ENCODE peak calls at places on chromosomes 2 and 18, in ten cellular contexts. K is adrenal gland, N is gastrocnemius medialis, Y is HepG2, R is A549, M is spleen, L is H1, J is IMR-90, V is stomach, P is tibial nerve. U is an unnamed sample. For H3K4me1, the result is how much of the 10 kb centered on the place peaks cover.

GRCh38 chr18:76363451-76364120 is 131.5 kb downstream of the ZNF516 start:
- DNase-seq in K (no peak), N (no peak), Y (peak), R (no peak), M (no peak), L (no peak), J (peak), V (no peak), P (no peak), U (peak)

GRCh38 chr18:74407888-74408287 is 49.2 kb downstream of the DIPK1C start:
- DNase-seq in K (no peak), N (no peak), Y (no peak), R (no peak), M (no peak), L (no peak), J (no peak), V (no peak), P (no peak), U (no peak)

GRCh38 chr2:30514134-30514860 is 67.3 kb downstream of the LCLAT1 start:
- DNase-seq in K (peak), N (peak), Y (peak), R (no peak), M (no peak), L (no peak), J (peak), V (no peak), P (no peak), U (peak)

GRCh38 chr18:80095414-80095813 is 13.6 kb upstream of the ADNP2 start:
- DNase-seq in K (no peak), N (no peak), Y (no peak), R (no peak), M (no peak), L (no peak), J (no peak), V (no peak), P (no peak), U (no peak)

GRCh38 chr18:79935098-79935480 is 16.4 kb downstream of the SLC66A2 start:
- DNase-seq in K (peak), N (peak), Y (no peak), R (no peak), M (no peak), L (no peak), J (no peak), V (no peak), P (no peak), U (peak)

GRCh38 chr2:8477511-8478132 is 204.2 kb upstream of the ID2 start:
- DNase-seq in K (no peak), N (no peak), Y (no peak), R (no peak), M (peak), L (no peak), J (no peak), V (no peak), P (no peak), U (no peak)

GRCh38 chr2:191675807-191676667 is 1.9 kb upstream of the NABP1 start:
- DNase-seq in K (peak), N (peak), Y (no peak), R (no peak), M (peak), L (no peak), J (no peak), V (peak), P (peak), U (no peak)

GRCh38 chr2:171688129-171688465 is 828 bp downstream of the DYNC1I2 start:
- DNase-seq in K (no peak), N (no peak), Y (no peak), R (peak), M (no peak), L (no peak), J (peak), V (no peak), P (no peak), U (no peak)

GRCh38 chr2:118310016-118310877 is 222.0 kb downstream of the INSIG2 start:
- DNase-seq in K (no peak), N (peak), Y (no peak), R (no peak), M (no peak), L (peak), J (peak), V (no peak), P (peak), U (no peak)

GRCh38 chr2:205704101-205704741 is 21.9 kb downstream of the NRP2 start:
- DNase-seq in K (peak), N (no peak), Y (peak), R (no peak), M (no peak), L (no peak), J (peak), V (peak), P (peak), U (no peak)

GRCh38 chr2:147846382-147847081 is 1.7 kb downstream of the ACVR2A start:
- DNase-seq in K (no peak), N (no peak), Y (peak), R (no peak), M (no peak), L (no peak), J (no peak), V (no peak), P (no peak), U (no peak)

GRCh38 chr2:233807215-233807865 is 29.2 kb downstream of the MROH2A start:
- DNase-seq in K (no peak), N (no peak), Y (peak), R (no peak), M (peak), L (peak), J (no peak), V (peak), P (no peak), U (no peak)

GRCh38 chr2:18045230-18045629 is 166.8 kb downstream of the KCNS3 start:
- DNase-seq in K (no peak), N (no peak), Y (no peak), R (no peak), M (no peak), L (no peak), J (no peak), V (no peak), P (no peak), U (no peak)

GRCh38 chr2:240615830-240616547 is 9.3 kb upstream of the GPR35 start:
- DNase-seq in K (peak), N (peak), Y (no peak), R (no peak), M (peak), L (no peak), J (no peak), V (no peak), P (no peak), U (peak)

GRCh38 chr18:63348508-63349136 is 18.4 kb downstream of the KDSR start:
- DNase-seq in K (peak), N (no peak), Y (no peak), R (no peak), M (no peak), L (no peak), J (no peak), V (no peak), P (no peak), U (no peak)

GRCh38 chr2:239137165-239137889 is 263.5 kb downstream of the HDAC4 start:
- DNase-seq in K (no peak), N (no peak), Y (no peak), R (no peak), M (no peak), L (no peak), J (no peak), V (no peak), P (no peak), U (no peak)

GRCh38 chr2:37871453-37872191 is 53.5 kb upstream of the RMDN2 start:
- DNase-seq in K (no peak), N (no peak), Y (no peak), R (no peak), M (no peak), L (no peak), J (peak), V (no peak), P (no peak), U (no peak)

GRCh38 chr2:212863185-212863588 is 288.2 kb downstream of the IKZF2 start:
- DNase-seq in K (peak), N (no peak), Y (peak), R (no peak), M (peak), L (peak), J (no peak), V (peak), P (no peak), U (no peak)

GRCh38 chr2:207194028-207194427 is 28.3 kb upstream of the KLF7 start:
- DNase-seq in K (no peak), N (no peak), Y (no peak), R (no peak), M (no peak), L (no peak), J (no peak), V (no peak), P (no peak), U (no peak)

GRCh38 chr18:58970943-58971799 is 106.5 kb downstream of the ZNF532 start:
- DNase-seq in K (no peak), N (no peak), Y (no peak), R (no peak), M (no peak), L (no peak), J (no peak), V (no peak), P (no peak), U (no peak)

GRCh38 chr2:98604547-98604946 is 3.8 kb downstream of the COA5 start:
- DNase-seq in K (no peak), N (no peak), Y (no peak), R (no peak), M (no peak), L (no peak), J (no peak), V (no peak), P (no peak), U (no peak)

GRCh38 chr18:23528580-23529472 is 25.5 kb downstream of the RMC1 start:
- DNase-seq in K (peak), N (peak), Y (no peak), R (no peak), M (no peak), L (no peak), J (peak), V (no peak), P (no peak), U (peak)

DNA sequence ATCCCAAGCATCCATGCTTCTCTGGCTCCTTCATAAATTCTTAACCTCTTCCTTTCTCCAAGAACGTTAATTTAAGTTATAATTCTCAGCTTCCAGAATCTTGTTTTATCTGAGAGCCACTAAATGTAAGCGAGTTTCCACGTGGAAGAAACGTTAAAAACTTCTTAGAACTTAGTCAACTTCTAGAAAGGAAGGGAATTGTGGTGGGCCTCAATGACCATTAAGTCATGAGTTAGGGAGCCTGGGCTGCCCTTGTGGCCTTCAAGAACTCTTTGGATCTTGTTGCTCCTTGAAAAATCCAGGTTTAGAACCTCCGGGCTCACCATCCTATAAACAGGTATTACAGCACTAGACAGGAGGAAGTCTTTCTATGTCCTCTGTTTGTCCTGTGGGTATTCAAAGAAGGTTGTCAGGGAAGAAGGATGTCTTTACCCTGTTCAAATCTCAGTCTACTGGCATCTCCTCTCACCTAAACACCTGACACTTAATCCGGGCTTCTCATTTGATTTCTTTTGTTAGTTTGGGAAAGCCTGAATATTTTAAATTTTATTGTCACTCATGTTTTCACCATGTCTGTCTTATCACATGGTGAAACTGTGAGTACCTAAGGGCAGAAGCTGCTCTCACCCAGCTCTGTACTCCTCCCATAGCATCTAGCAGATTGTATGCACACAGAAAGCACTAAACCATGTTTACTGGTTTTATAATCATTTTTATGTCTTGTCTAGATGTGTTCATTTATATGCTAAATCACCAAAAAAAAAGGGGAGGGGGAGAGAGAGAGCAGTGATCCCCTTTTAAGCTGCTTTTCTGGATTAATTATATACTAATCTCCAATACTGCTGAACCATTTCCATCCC is 6.3 kb downstream of the RND3 start:
- DNase-seq in K (no peak), N (no peak), Y (no peak), R (no peak), M (no peak), L (no peak), J (peak), V (no peak), P (no peak), U (no peak)
- TF ChIP-seq POLR2A in K (no peak), N (no peak), Y (no peak), R (no peak), M (no peak), L (no peak), J (peak), V (no peak), P (no peak), U (no peak)

DNA sequence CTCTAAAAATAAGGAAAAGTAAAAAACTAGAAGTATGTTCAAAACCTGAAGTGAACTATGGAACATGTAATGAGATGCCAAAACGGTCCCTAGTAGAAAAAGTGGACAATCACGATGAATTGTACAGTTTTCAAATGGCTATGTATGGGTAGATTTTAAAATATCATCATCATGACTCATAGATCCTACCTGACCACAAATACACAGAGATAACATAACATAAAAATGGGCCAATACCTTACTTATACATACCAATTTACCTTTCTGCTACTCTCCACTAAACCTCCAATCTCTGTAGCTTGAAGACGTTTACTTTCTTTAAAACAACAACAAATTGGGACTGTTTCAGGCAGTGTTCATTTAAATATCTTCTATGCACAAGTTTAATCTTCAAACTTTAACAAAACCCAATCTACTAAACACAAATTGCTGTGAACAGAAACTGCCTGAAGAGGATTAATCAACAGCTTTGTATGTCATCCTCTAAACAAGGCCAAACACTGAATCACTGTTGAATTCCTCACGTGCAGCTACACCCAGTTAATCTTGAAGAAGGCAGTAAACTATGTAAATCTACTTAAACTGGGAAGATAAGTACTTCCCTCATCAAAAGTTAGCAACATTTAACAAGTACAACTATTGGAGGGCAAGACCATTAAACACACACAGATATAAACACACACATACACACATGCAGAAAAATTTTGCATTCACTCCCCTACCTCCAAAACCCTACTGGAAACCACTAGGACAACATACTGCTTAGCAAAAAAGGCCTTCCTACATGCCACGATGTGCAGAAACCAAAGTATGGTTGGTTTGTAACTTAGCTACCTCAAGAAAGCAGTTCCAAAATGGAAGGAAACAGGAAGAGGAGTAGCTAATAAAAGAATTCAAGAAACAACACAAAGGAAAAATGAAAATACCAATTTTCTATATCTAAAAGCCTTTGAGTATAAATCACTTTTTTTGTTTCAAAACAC is 90.3 kb downstream of the RBMS1 start:
- DNase-seq in K (no peak), N (no peak), Y (no peak), R (no peak), M (no peak), L (no peak), J (peak), V (no peak), P (no peak), U (no peak)
- H3K4me1 ChIP-seq in K (half or more), N (half or more), Y (under half), R (half or more), M (half or more), L (under half), J (under half), V (under half), P (under half), U (under half)

DNA sequence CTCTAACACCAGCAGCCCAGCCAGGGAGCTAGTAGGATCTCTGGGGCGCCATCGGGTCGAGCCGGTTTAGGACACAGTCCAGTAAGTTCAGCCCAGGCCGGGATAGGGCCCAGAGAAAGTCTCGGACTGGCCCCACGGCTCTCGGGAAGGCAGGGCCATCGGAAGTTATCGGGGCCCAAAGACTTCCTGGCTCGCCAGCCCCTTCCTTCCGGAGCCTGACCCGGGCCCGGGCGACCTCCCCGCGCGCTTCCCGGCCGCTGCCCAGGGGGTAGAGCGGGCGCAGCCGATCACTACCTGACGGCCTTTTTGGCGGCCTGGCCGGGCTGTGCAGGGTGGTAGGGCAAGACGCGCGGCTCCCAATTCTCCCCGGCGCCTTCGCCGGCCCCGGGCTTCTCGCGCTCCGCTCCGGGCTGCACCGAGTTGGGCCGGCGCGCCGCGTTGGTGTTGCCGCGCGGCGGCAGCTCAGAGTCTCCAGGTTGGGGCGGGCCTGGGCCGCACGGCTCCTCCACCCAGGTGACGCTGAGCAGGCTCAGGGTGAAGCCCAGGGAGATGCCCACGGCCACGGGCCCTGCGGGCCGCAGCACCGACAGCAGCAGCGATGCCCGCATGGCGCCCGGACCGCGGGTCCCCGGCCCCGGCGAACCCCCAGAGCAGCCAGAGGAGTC is 546 bp downstream of the CHPF start:
- DNase-seq in K (no peak), N (no peak), Y (peak), R (peak), M (no peak), L (peak), J (peak), V (no peak), P (no peak), U (no peak)
- TF ChIP-seq POLR2A in K (no peak), N (no peak), Y (no peak), R (no peak), M (no peak), L (peak), J (no peak), V (no peak), P (no peak), U (no peak)

GRCh38 chr2:217812170-217812569 is 190.6 kb downstream of the TNS1 start:
- DNase-seq in K (no peak), N (peak), Y (no peak), R (no peak), M (no peak), L (no peak), J (no peak), V (no peak), P (no peak), U (no peak)

GRCh38 chr2:217807753-217808152 is 195.0 kb downstream of the TNS1 start:
- DNase-seq in K (no peak), N (no peak), Y (no peak), R (no peak), M (peak), L (no peak), J (no peak), V (no peak), P (no peak), U (no peak)

GRCh38 chr2:217809736-217810135 is 193.1 kb downstream of the TNS1 start:
- DNase-seq in K (no peak), N (no peak), Y (no peak), R (no peak), M (no peak), L (no peak), J (no peak), V (no peak), P (no peak), U (no peak)

GRCh38 chr2:217808326-217808725 is 194.5 kb downstream of the TNS1 start:
- DNase-seq in K (no peak), N (no peak), Y (no peak), R (no peak), M (no peak), L (no peak), J (no peak), V (no peak), P (no peak), U (no peak)

DNA sequence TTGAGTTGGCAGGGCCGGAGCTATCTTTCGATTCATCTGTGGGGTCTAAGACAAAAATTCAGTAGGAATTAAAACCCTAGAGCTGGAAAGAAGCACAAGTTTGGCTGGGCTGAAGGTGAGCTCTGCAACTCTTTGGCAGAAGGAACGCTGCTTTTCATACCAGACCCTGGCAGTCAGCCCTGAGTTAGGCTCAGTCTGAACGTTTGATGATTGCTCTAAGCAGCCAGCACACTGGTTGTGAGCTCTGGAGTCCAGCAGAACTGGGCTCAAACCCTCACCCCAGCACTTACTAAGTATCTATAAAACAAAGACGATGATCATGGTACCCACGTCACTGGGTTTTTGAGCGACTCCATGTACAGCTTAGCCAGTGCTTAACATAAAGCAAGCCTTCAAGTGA is 192.5 kb downstream of the TNS1 start:
- DNase-seq in K (no peak), N (no peak), Y (no peak), R (no peak), M (no peak), L (no peak), J (no peak), V (no peak), P (no peak), U (no peak)
- H3K4me1 ChIP-seq in K (under half), N (under half), Y (under half), R (under half), M (under half), L (under half), J (under half), V (under half), P (under half), U (under half)

DNA sequence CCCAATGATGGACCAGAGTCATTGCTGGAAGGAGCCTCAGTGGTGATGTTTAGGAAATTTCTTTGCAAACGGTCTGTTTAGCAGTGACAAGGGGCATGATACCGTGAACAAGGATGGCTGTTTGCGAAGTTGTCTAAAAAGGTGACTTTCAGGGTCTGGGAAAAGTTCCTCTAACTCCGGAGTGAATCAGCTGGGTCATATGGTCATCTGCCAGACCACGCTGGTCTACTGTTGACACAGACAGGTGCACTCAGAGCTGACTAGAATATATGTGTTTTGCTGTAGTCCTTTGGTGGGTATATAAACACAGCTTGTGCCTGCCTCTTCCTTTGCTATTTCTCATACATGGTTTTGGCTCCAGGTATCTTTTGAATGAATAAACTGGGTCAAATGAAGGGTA is 285.8 kb downstream of the TRIB2 start:
- DNase-seq in K (no peak), N (no peak), Y (no peak), R (no peak), M (no peak), L (no peak), J (no peak), V (no peak), P (no peak), U (no peak)
- TF ChIP-seq POLR2A in K (no peak), N (no peak), Y (no peak), R (no peak), M (no peak), L (no peak), J (no peak), V (no peak), P (no peak), U (no peak)